ENCODE peak calls at places on chromosomes 7 and 10, in five cellular contexts. K is pancreas; G is suprapubic skin; E is effector memory CD4-positive, alpha-beta T cell; W is body of pancreas. M is an unnamed sample.

GRCh38 chr7:142927085-142927745 is 6.3 kb downstream of the TRPV5 start:
- DNase-seq in K (no peak), G (peak; percentile 47), E (no peak), W (no peak), M (no peak)

GRCh38 chr10:6738464-6738824 is 158.4 kb upstream of the PRKCQ start:
- DNase-seq in K (no peak), G (no peak), E (no peak), W (no peak), M (no peak)

GRCh38 chr10:46559231-46559671 is 2.8 kb upstream of the GPRIN2 start:
- DNase-seq in K (peak; percentile 1), G (peak; percentile 75), E (no peak), W (peak; percentile 11), M (no peak)

GRCh38 chr10:16384064-16384463 is 52.7 kb upstream of the PTER start:
- DNase-seq in K (no peak), G (no peak), E (no peak), W (no peak), M (no peak)

GRCh38 chr7:142799483-142799882 is 28.7 kb downstream of the PRSS2 start:
- DNase-seq in K (no peak), G (no peak), E (no peak), W (no peak), M (no peak)

GRCh38 chr10:128036746-128037542 is 89.3 kb downstream of the MKI67 start:
- DNase-seq in K (no peak), G (no peak), E (no peak), W (no peak), M (no peak)

GRCh38 chr7:77479536-77480088 is 57.5 kb upstream of the PTPN12 start:
- DNase-seq in K (no peak), G (no peak), E (no peak), W (no peak), M (no peak)

GRCh38 chr10:23281044-23281433 is 63.6 kb downstream of the C10orf67 start:
- DNase-seq in K (no peak), G (no peak), E (no peak), W (no peak), M (no peak)

GRCh38 chr7:6306471-6306870 is 34.0 kb upstream of the CYTH3 start:
- DNase-seq in K (no peak), G (no peak), E (no peak), W (no peak), M (no peak)

GRCh38 chr10:101152316-101152715 is 21.2 kb downstream of the TLX1 start:
- DNase-seq in K (no peak), G (no peak), E (no peak), W (no peak), M (no peak)

GRCh38 chr7:33421384-33421783 is 292.0 kb downstream of the BBS9 start:
- DNase-seq in K (no peak), G (no peak), E (no peak), W (no peak), M (no peak)

GRCh38 chr10:12690525-12691139 is 310.9 kb downstream of the CCDC3 start:
- DNase-seq in K (no peak), G (no peak), E (no peak), W (no peak), M (no peak)

GRCh38 chr7:128112781-128113221 is 81.6 kb upstream of the LRRC4 start:
- DNase-seq in K (no peak), G (peak; percentile 68), E (no peak), W (no peak), M (no peak)

GRCh38 chr7:147438216-147438615 is 1152.3 kb upstream of the C7orf33 start:
- DNase-seq in K (no peak), G (no peak), E (no peak), W (no peak), M (no peak)

GRCh38 chr10:112446055-112446854 is 459 bp downstream of the ZDHHC6 start:
- DNase-seq in K (no peak), G (no peak), E (no peak), W (no peak), M (no peak)

DNA sequence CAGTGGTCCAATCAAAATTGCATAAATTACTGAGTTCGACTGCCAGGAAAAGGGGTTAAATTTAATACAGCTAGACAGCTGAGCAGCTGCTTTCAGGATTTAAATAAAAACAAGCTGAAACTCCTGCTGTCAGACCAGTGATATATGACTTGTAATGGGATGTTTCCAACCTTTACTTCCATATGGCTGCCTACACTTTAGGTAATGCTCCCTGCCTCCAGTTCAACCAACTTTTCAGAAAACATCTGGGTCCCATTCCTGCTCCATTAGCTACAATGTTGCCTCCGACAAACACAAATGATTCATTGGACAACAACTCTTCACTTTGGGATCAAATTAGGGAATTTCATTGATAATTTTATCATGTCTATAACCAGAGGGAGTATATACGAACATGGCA is 326.3 kb upstream of the DGKB start:
- DNase-seq in K (no peak), G (no peak), E (no peak), W (no peak), M (no peak)
- H3K9me3 ChIP-seq in K (no peaks in the 10 kb centered on the region), G (no peaks in the 10 kb centered on the region), E (no peaks in the 10 kb centered on the region), W (no peaks in the 10 kb centered on the region), M (no peaks in the 10 kb centered on the region)

GRCh38 chr7:150801242-150801945 is 825 bp downstream of the TMEM176A start:
- DNase-seq in K (no peak), G (no peak), E (no peak), W (no peak), M (no peak)
- H3K9me3 ChIP-seq in K (peaks cover 2% of the 10 kb centered on the region), G (no peaks in the 10 kb centered on the region), E (no peaks in the 10 kb centered on the region), W (no peaks in the 10 kb centered on the region), M (peaks cover 5% of the 10 kb centered on the region)

GRCh38 chr10:21607907-21608306 is 73.9 kb downstream of the MLLT10 start:
- DNase-seq in K (no peak), G (no peak), E (no peak), W (no peak), M (no peak)
- H3K9me3 ChIP-seq in K (no peaks in the 10 kb centered on the region), G (no peaks in the 10 kb centered on the region), E (no peaks in the 10 kb centered on the region), W (no peaks in the 10 kb centered on the region), M (no peaks in the 10 kb centered on the region)

GRCh38 chr10:74778436-74779094 is 47.8 kb upstream of the KAT6B start:
- DNase-seq in K (peak; percentile 2), G (peak; percentile 43), E (no peak), W (no peak), M (no peak)
- H3K9me3 ChIP-seq in K (no peaks in the 10 kb centered on the region), G (no peaks in the 10 kb centered on the region), E (no peaks in the 10 kb centered on the region), W (no peaks in the 10 kb centered on the region), M (no peaks in the 10 kb centered on the region)

DNA sequence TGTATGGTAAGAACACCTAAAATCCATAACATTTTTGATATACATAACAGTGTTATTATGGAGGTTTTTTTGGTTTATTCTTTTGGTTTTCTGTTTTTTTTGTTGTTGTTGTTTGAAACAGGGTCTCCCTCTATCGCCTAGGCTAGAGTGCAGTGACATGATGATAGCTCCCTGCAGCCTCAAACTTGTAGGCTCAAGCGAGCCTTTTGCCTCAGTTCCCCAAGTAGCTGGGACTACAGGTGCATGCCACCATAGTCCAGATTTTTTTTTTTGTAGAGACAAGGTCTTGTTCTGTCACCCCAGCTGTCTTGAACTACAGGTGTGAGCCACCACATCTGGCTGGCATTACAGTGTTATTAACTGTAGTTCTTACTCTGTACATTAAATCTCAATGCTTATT is 83.7 kb downstream of the TRIM24 start:
- DNase-seq in K (no peak), G (no peak), E (no peak), W (no peak), M (no peak)
- H3K9me3 ChIP-seq in K (no peaks in the 10 kb centered on the region), G (no peaks in the 10 kb centered on the region), E (no peaks in the 10 kb centered on the region), W (no peaks in the 10 kb centered on the region), M (no peaks in the 10 kb centered on the region)

DNA sequence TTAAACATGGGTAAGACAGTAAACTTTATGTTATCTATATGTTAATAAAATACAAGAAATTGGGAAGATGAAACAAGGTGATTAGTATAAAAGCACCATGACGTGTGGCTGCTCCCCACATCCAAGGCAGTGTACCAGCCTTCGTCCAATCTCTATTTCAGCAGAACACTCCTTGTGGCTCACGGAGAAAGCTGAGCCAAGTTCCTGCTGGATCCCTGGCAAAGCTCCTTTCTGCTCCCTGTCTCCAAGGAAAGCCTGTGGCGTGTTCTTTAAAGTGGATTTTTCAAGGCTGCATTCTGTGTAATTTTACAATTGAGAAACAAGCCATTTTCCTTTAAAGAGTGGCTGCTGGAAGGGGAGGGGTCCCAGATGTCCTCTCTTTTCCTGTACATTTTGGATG is 467.3 kb downstream of the PTPRN2 start:
- DNase-seq in K (no peak), G (no peak), E (no peak), W (no peak), M (no peak)
- H3K9me3 ChIP-seq in K (no peaks in the 10 kb centered on the region), G (peaks cover 36% of the 10 kb centered on the region), E (peaks cover 11% of the 10 kb centered on the region), W (no peaks in the 10 kb centered on the region), M (peaks cover 2% of the 10 kb centered on the region)

DNA sequence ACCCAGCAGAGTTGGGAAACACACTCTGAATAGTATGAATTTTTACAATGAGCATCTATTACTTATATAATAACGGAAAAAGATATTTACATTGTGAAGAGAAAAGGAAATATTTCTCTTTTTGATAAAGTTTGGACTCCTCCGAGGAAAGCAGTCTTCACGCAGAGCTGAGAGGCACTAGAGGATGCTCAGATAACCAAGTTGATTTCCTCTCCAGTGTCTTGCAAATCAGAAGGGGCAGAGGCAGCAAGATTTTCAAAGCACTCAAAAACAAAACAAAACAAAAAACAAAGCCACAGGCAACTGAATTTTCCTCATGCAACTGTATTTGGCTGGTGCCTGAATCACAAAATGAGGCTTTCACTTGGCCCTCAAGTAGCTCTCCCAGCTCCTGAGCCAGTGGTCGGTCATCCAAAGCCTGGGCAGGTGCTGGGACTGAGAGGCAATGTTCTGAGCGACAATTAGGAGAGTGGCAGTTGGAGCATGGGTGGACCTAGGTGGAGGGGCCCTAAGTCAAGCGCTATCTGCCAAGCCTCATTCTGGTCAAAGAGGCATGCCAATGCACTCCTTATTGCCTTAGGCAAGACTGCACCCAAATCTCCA is 10.3 kb upstream of the GATAD1 start:
- DNase-seq in K (no peak), G (no peak), E (no peak), W (no peak), M (no peak)
- H3K9me3 ChIP-seq in K (no peaks in the 10 kb centered on the region), G (no peaks in the 10 kb centered on the region), E (no peaks in the 10 kb centered on the region), W (no peaks in the 10 kb centered on the region), M (no peaks in the 10 kb centered on the region)

GRCh38 chr10:87916515-87916914 is 53.1 kb downstream of the PTEN start:
- DNase-seq in K (no peak), G (no peak), E (no peak), W (no peak), M (no peak)
- H3K9me3 ChIP-seq in K (no peaks in the 10 kb centered on the region), G (peaks cover 20% of the 10 kb centered on the region), E (peaks cover 12% of the 10 kb centered on the region), W (no peaks in the 10 kb centered on the region), M (no peaks in the 10 kb centered on the region)

GRCh38 chr7:157780721-157781120 is 443.9 kb downstream of the DNAJB6 start:
- DNase-seq in K (no peak), G (no peak), E (no peak), W (no peak), M (no peak)

GRCh38 chr7:157784114-157784835 is 447.5 kb downstream of the DNAJB6 start:
- DNase-seq in K (no peak), G (no peak), E (no peak), W (no peak), M (no peak)

GRCh38 chr7:157779206-157779605 is 442.4 kb downstream of the DNAJB6 start:
- DNase-seq in K (no peak), G (no peak), E (no peak), W (no peak), M (no peak)

GRCh38 chr7:157782041-157782440 is 445.2 kb downstream of the DNAJB6 start:
- DNase-seq in K (no peak), G (no peak), E (no peak), W (no peak), M (no peak)

GRCh38 chr7:157780312-157780711 is 443.5 kb downstream of the DNAJB6 start:
- DNase-seq in K (no peak), G (no peak), E (no peak), W (no peak), M (no peak)
- H3K9me3 ChIP-seq in K (no peaks in the 10 kb centered on the region), G (no peaks in the 10 kb centered on the region), E (no peaks in the 10 kb centered on the region), W (no peaks in the 10 kb centered on the region), M (no peaks in the 10 kb centered on the region)

M was measured in T-helper 17 cell.